ENCODE peak calls at places on chromosome 18, in nine cellular contexts. One of them, this sample, is unnamed.

GRCh38 chr18:58005885-58006523 is 38.0 kb upstream of the NEDD4L start:
- DNase-seq in ecto neural progenitor cell: no peak
- DNase-seq in RKO: peak; percentile 34
- DNase-seq in T-helper 9 cell: no peak
- DNase-seq in A172: no peak
- DNase-seq in Ammon's horn: no peak
- DNase-seq in GM10248: no peak
- DNase-seq in activated CD8-positive, alpha-beta memory T cell treated with anti-CD3 and anti-CD28 coated beads for 24 hours: no peak
- DNase-seq in EL: peak; percentile 31
- DNase-seq in this sample: no peak

GRCh38 chr18:3688682-3689081 is 238.7 kb downstream of the TGIF1 start:
- DNase-seq in Ammon's horn: no peak
- DNase-seq in activated CD8-positive, alpha-beta memory T cell treated with anti-CD3 and anti-CD28 coated beads for 24 hours: no peak
- DNase-seq in T-helper 9 cell: no peak
- DNase-seq in GM10248: no peak
- DNase-seq in EL: peak; percentile 97
- DNase-seq in RKO: peak; percentile 9
- DNase-seq in ecto neural progenitor cell: no peak
- DNase-seq in A172: peak; percentile 76
- DNase-seq in this sample: peak; percentile 39

GRCh38 chr18:50706199-50706598 is 113.6 kb downstream of the MRO start:
- DNase-seq in T-helper 9 cell: no peak
- DNase-seq in activated CD8-positive, alpha-beta memory T cell treated with anti-CD3 and anti-CD28 coated beads for 24 hours: no peak
- DNase-seq in Ammon's horn: no peak
- DNase-seq in ecto neural progenitor cell: no peak
- DNase-seq in GM10248: no peak
- DNase-seq in A172: no peak
- DNase-seq in RKO: no peak
- DNase-seq in EL: no peak
- DNase-seq in this sample: no peak

GRCh38 chr18:32674491-32674890 is 98.3 kb downstream of the KLHL14 start:
- DNase-seq in A172: no peak
- DNase-seq in activated CD8-positive, alpha-beta memory T cell treated with anti-CD3 and anti-CD28 coated beads for 24 hours: no peak
- DNase-seq in GM10248: no peak
- DNase-seq in EL: no peak
- DNase-seq in Ammon's horn: no peak
- DNase-seq in ecto neural progenitor cell: no peak
- DNase-seq in RKO: peak; percentile 59
- DNase-seq in T-helper 9 cell: no peak
- DNase-seq in this sample: no peak

GRCh38 chr18:25072205-25072604 is 279.8 kb downstream of the ZNF521 start:
- DNase-seq in A172: no peak
- DNase-seq in T-helper 9 cell: no peak
- DNase-seq in ecto neural progenitor cell: no peak
- DNase-seq in Ammon's horn: no peak
- DNase-seq in RKO: no peak
- DNase-seq in GM10248: no peak
- DNase-seq in activated CD8-positive, alpha-beta memory T cell treated with anti-CD3 and anti-CD28 coated beads for 24 hours: no peak
- DNase-seq in EL: no peak
- DNase-seq in this sample: no peak

GRCh38 chr18:50836521-50836957 is 16.7 kb upstream of the MRO start:
- DNase-seq in GM10248: no peak
- DNase-seq in EL: peak; percentile 75
- DNase-seq in T-helper 9 cell: no peak
- DNase-seq in activated CD8-positive, alpha-beta memory T cell treated with anti-CD3 and anti-CD28 coated beads for 24 hours: no peak
- DNase-seq in A172: peak; percentile 72
- DNase-seq in Ammon's horn: peak; percentile 13
- DNase-seq in ecto neural progenitor cell: no peak
- DNase-seq in RKO: no peak
- DNase-seq in this sample: no peak

GRCh38 chr18:43866696-43867095 is 589.4 kb upstream of the SYT4 start:
- DNase-seq in GM10248: no peak
- DNase-seq in RKO: no peak
- DNase-seq in EL: no peak
- DNase-seq in T-helper 9 cell: no peak
- DNase-seq in A172: no peak
- DNase-seq in Ammon's horn: no peak
- DNase-seq in activated CD8-positive, alpha-beta memory T cell treated with anti-CD3 and anti-CD28 coated beads for 24 hours: no peak
- DNase-seq in ecto neural progenitor cell: no peak
- DNase-seq in this sample: no peak

GRCh38 chr18:52045946-52046345 is 294.1 kb upstream of the DCC start:
- DNase-seq in EL: no peak
- DNase-seq in T-helper 9 cell: no peak
- DNase-seq in GM10248: no peak
- DNase-seq in Ammon's horn: no peak
- DNase-seq in ecto neural progenitor cell: no peak
- DNase-seq in RKO: no peak
- DNase-seq in A172: no peak
- DNase-seq in activated CD8-positive, alpha-beta memory T cell treated with anti-CD3 and anti-CD28 coated beads for 24 hours: no peak
- DNase-seq in this sample: no peak

GRCh38 chr18:62602706-62603105 is 79.9 kb downstream of the ZCCHC2 start:
- DNase-seq in T-helper 9 cell: no peak
- DNase-seq in RKO: no peak
- DNase-seq in activated CD8-positive, alpha-beta memory T cell treated with anti-CD3 and anti-CD28 coated beads for 24 hours: no peak
- DNase-seq in ecto neural progenitor cell: no peak
- DNase-seq in GM10248: no peak
- DNase-seq in EL: no peak
- DNase-seq in Ammon's horn: no peak
- DNase-seq in A172: no peak
- DNase-seq in this sample: no peak

GRCh38 chr18:26747131-26747475 is 118.4 kb downstream of the AQP4 start:
- DNase-seq in T-helper 9 cell: no peak
- DNase-seq in A172: no peak
- DNase-seq in GM10248: no peak
- DNase-seq in Ammon's horn: no peak
- DNase-seq in RKO: no peak
- DNase-seq in EL: peak; percentile 53
- DNase-seq in ecto neural progenitor cell: no peak
- DNase-seq in activated CD8-positive, alpha-beta memory T cell treated with anti-CD3 and anti-CD28 coated beads for 24 hours: no peak
- DNase-seq in this sample: peak; percentile 17

GRCh38 chr18:58286793-58287625 is 243.0 kb downstream of the NEDD4L start:
- DNase-seq in T-helper 9 cell: no peak
- DNase-seq in EL: no peak
- DNase-seq in Ammon's horn: no peak
- DNase-seq in GM10248: no peak
- DNase-seq in A172: no peak
- DNase-seq in RKO: no peak
- DNase-seq in activated CD8-positive, alpha-beta memory T cell treated with anti-CD3 and anti-CD28 coated beads for 24 hours: no peak
- DNase-seq in ecto neural progenitor cell: no peak
- DNase-seq in this sample: no peak

GRCh38 chr18:53944721-53945120 is 279.7 kb downstream of the MBD2 start:
- DNase-seq in RKO: no peak
- DNase-seq in GM10248: no peak
- DNase-seq in activated CD8-positive, alpha-beta memory T cell treated with anti-CD3 and anti-CD28 coated beads for 24 hours: no peak
- DNase-seq in A172: no peak
- DNase-seq in Ammon's horn: no peak
- DNase-seq in EL: no peak
- DNase-seq in T-helper 9 cell: no peak
- DNase-seq in ecto neural progenitor cell: no peak
- DNase-seq in this sample: no peak

GRCh38 chr18:62788891-62789290 is 73.5 kb downstream of the PHLPP1 start:
- DNase-seq in ecto neural progenitor cell: no peak
- DNase-seq in A172: peak; percentile 1
- DNase-seq in EL: peak; percentile 13
- DNase-seq in activated CD8-positive, alpha-beta memory T cell treated with anti-CD3 and anti-CD28 coated beads for 24 hours: no peak
- DNase-seq in T-helper 9 cell: no peak
- DNase-seq in GM10248: no peak
- DNase-seq in RKO: no peak
- DNase-seq in Ammon's horn: no peak
- DNase-seq in this sample: no peak

GRCh38 chr18:33673689-33674088 is 95.7 kb downstream of the ASXL3 start:
- DNase-seq in RKO: no peak
- DNase-seq in GM10248: no peak
- DNase-seq in activated CD8-positive, alpha-beta memory T cell treated with anti-CD3 and anti-CD28 coated beads for 24 hours: no peak
- DNase-seq in T-helper 9 cell: no peak
- DNase-seq in EL: no peak
- DNase-seq in Ammon's horn: no peak
- DNase-seq in ecto neural progenitor cell: no peak
- DNase-seq in A172: no peak
- DNase-seq in this sample: no peak

GRCh38 chr18:31199190-31199769 is 36.6 kb upstream of the DSC1 start:
- DNase-seq in A172: no peak
- DNase-seq in activated CD8-positive, alpha-beta memory T cell treated with anti-CD3 and anti-CD28 coated beads for 24 hours: no peak
- DNase-seq in ecto neural progenitor cell: no peak
- DNase-seq in RKO: no peak
- DNase-seq in T-helper 9 cell: no peak
- DNase-seq in Ammon's horn: no peak
- DNase-seq in EL: no peak
- DNase-seq in GM10248: no peak
- DNase-seq in this sample: no peak

GRCh38 chr18:12628706-12629702 is 28.9 kb downstream of the SPIRE1 start:
- DNase-seq in GM10248: no peak
- DNase-seq in EL: peak; percentile 75
- DNase-seq in T-helper 9 cell: no peak
- DNase-seq in A172: peak; percentile 57
- DNase-seq in RKO: peak; percentile 55
- DNase-seq in activated CD8-positive, alpha-beta memory T cell treated with anti-CD3 and anti-CD28 coated beads for 24 hours: no peak
- DNase-seq in Ammon's horn: no peak
- DNase-seq in ecto neural progenitor cell: no peak
- DNase-seq in this sample: no peak

GRCh38 chr18:46220116-46220515 is 115.9 kb downstream of the HAUS1 start:
- DNase-seq in RKO: peak; percentile 44
- DNase-seq in A172: no peak
- DNase-seq in ecto neural progenitor cell: no peak
- DNase-seq in activated CD8-positive, alpha-beta memory T cell treated with anti-CD3 and anti-CD28 coated beads for 24 hours: no peak
- DNase-seq in T-helper 9 cell: no peak
- DNase-seq in GM10248: no peak
- DNase-seq in Ammon's horn: no peak
- DNase-seq in EL: peak; percentile 77
- DNase-seq in this sample: no peak

GRCh38 chr18:9810994-9811393 is 74.8 kb upstream of the TXNDC2 start:
- DNase-seq in activated CD8-positive, alpha-beta memory T cell treated with anti-CD3 and anti-CD28 coated beads for 24 hours: no peak
- DNase-seq in GM10248: no peak
- DNase-seq in A172: no peak
- DNase-seq in T-helper 9 cell: no peak
- DNase-seq in EL: no peak
- DNase-seq in Ammon's horn: no peak
- DNase-seq in RKO: no peak
- DNase-seq in ecto neural progenitor cell: no peak
- DNase-seq in this sample: no peak

GRCh38 chr18:77271720-77272481 is 22.3 kb downstream of the GALR1 start:
- DNase-seq in GM10248: no peak
- DNase-seq in Ammon's horn: no peak
- DNase-seq in ecto neural progenitor cell: no peak
- DNase-seq in RKO: peak; percentile 46
- DNase-seq in T-helper 9 cell: no peak
- DNase-seq in A172: peak; percentile 48
- DNase-seq in activated CD8-positive, alpha-beta memory T cell treated with anti-CD3 and anti-CD28 coated beads for 24 hours: no peak
- DNase-seq in EL: no peak
- DNase-seq in this sample: peak; percentile 68

GRCh38 chr18:9410515-9410914 is 64.8 kb upstream of the RALBP1 start:
- DNase-seq in GM10248: no peak
- DNase-seq in EL: no peak
- DNase-seq in activated CD8-positive, alpha-beta memory T cell treated with anti-CD3 and anti-CD28 coated beads for 24 hours: no peak
- DNase-seq in ecto neural progenitor cell: no peak
- DNase-seq in RKO: no peak
- DNase-seq in T-helper 9 cell: no peak
- DNase-seq in A172: no peak
- DNase-seq in Ammon's horn: no peak
- DNase-seq in this sample: no peak

GRCh38 chr18:37392648-37393047 is 172.9 kb downstream of the CELF4 start:
- DNase-seq in RKO: no peak
- DNase-seq in Ammon's horn: no peak
- DNase-seq in ecto neural progenitor cell: no peak
- DNase-seq in T-helper 9 cell: no peak
- DNase-seq in activated CD8-positive, alpha-beta memory T cell treated with anti-CD3 and anti-CD28 coated beads for 24 hours: no peak
- DNase-seq in GM10248: no peak
- DNase-seq in EL: no peak
- DNase-seq in A172: no peak
- DNase-seq in this sample: no peak

GRCh38 chr18:10410472-10411300 is 43.7 kb upstream of the APCDD1 start:
- DNase-seq in RKO: no peak
- DNase-seq in Ammon's horn: no peak
- DNase-seq in T-helper 9 cell: no peak
- DNase-seq in GM10248: no peak
- DNase-seq in EL: no peak
- DNase-seq in ecto neural progenitor cell: no peak
- DNase-seq in activated CD8-positive, alpha-beta memory T cell treated with anti-CD3 and anti-CD28 coated beads for 24 hours: no peak
- DNase-seq in A172: no peak
- DNase-seq in this sample: peak; percentile 90

GRCh38 chr18:23668731-23669130 is 6.0 kb upstream of the ANKRD29 start:
- DNase-seq in EL: no peak
- DNase-seq in T-helper 9 cell: no peak
- DNase-seq in RKO: no peak
- DNase-seq in ecto neural progenitor cell: no peak
- DNase-seq in activated CD8-positive, alpha-beta memory T cell treated with anti-CD3 and anti-CD28 coated beads for 24 hours: no peak
- DNase-seq in GM10248: no peak
- DNase-seq in Ammon's horn: no peak
- DNase-seq in A172: no peak
- DNase-seq in this sample: no peak

GRCh38 chr18:24831091-24831490 is 370.7 kb downstream of the HRH4 start:
- DNase-seq in ecto neural progenitor cell: no peak
- DNase-seq in T-helper 9 cell: no peak
- DNase-seq in activated CD8-positive, alpha-beta memory T cell treated with anti-CD3 and anti-CD28 coated beads for 24 hours: no peak
- DNase-seq in GM10248: no peak
- DNase-seq in Ammon's horn: no peak
- DNase-seq in RKO: no peak
- DNase-seq in EL: no peak
- DNase-seq in A172: no peak
- DNase-seq in this sample: no peak

GRCh38 chr18:32326450-32327309 is 136.8 kb downstream of the MEP1B start:
- DNase-seq in Ammon's horn: peak; percentile 45
- DNase-seq in ecto neural progenitor cell: no peak
- DNase-seq in activated CD8-positive, alpha-beta memory T cell treated with anti-CD3 and anti-CD28 coated beads for 24 hours: no peak
- DNase-seq in EL: no peak
- DNase-seq in T-helper 9 cell: no peak
- DNase-seq in A172: no peak
- DNase-seq in RKO: no peak
- DNase-seq in GM10248: no peak
- DNase-seq in this sample: no peak

GRCh38 chr18:3097082-3097481 is 84.1 kb upstream of the LPIN2 start:
- DNase-seq in Ammon's horn: no peak
- DNase-seq in activated CD8-positive, alpha-beta memory T cell treated with anti-CD3 and anti-CD28 coated beads for 24 hours: no peak
- DNase-seq in GM10248: no peak
- DNase-seq in ecto neural progenitor cell: no peak
- DNase-seq in A172: no peak
- DNase-seq in EL: no peak
- DNase-seq in T-helper 9 cell: no peak
- DNase-seq in RKO: no peak
- DNase-seq in this sample: no peak

GRCh38 chr18:64659186-64659585 is 510.3 kb upstream of the LINC00305 start:
- DNase-seq in Ammon's horn: no peak
- DNase-seq in activated CD8-positive, alpha-beta memory T cell treated with anti-CD3 and anti-CD28 coated beads for 24 hours: no peak
- DNase-seq in A172: no peak
- DNase-seq in ecto neural progenitor cell: no peak
- DNase-seq in GM10248: no peak
- DNase-seq in T-helper 9 cell: no peak
- DNase-seq in RKO: no peak
- DNase-seq in EL: no peak
- DNase-seq in this sample: no peak

GRCh38 chr18:12443631-12444030 is 35.9 kb downstream of the PRELID3A start:
- DNase-seq in activated CD8-positive, alpha-beta memory T cell treated with anti-CD3 and anti-CD28 coated beads for 24 hours: no peak
- DNase-seq in A172: no peak
- DNase-seq in T-helper 9 cell: no peak
- DNase-seq in GM10248: no peak
- DNase-seq in ecto neural progenitor cell: no peak
- DNase-seq in EL: no peak
- DNase-seq in Ammon's horn: no peak
- DNase-seq in RKO: no peak
- DNase-seq in this sample: no peak